ENCODE peak calls at places on chromosomes 7 and 10, in five cellular contexts. One of them, this sample, is unnamed.

GRCh38 chr10:66813122-66813521 is 112.7 kb upstream of the LRRTM3 start:
- DNase-seq in nephron progenitor cell: no peak
- DNase-seq in mucosa of descending colon: no peak
- DNase-seq in mesothelial cell of epicardium: no peak
- DNase-seq in type B pancreatic cell: no peak
- DNase-seq in this sample: no peak

GRCh38 chr7:82823073-82823472 is 339.6 kb downstream of the PCLO start:
- DNase-seq in mucosa of descending colon: no peak
- DNase-seq in type B pancreatic cell: no peak
- DNase-seq in nephron progenitor cell: no peak
- DNase-seq in mesothelial cell of epicardium: no peak
- DNase-seq in this sample: no peak

GRCh38 chr7:96833701-96834453 is 124.2 kb upstream of the SEM1 start:
- DNase-seq in nephron progenitor cell: peak
- DNase-seq in mucosa of descending colon: no peak
- DNase-seq in mesothelial cell of epicardium: no peak
- DNase-seq in type B pancreatic cell: no peak
- DNase-seq in this sample: no peak

GRCh38 chr7:39333701-39334100 is 232.5 kb upstream of the YAE1 start:
- DNase-seq in nephron progenitor cell: no peak
- DNase-seq in type B pancreatic cell: no peak
- DNase-seq in mucosa of descending colon: no peak
- DNase-seq in mesothelial cell of epicardium: no peak
- DNase-seq in this sample: no peak

GRCh38 chr7:931871-932650 is 22.4 kb downstream of the ADAP1 start:
- DNase-seq in mesothelial cell of epicardium: no peak
- DNase-seq in mucosa of descending colon: peak
- DNase-seq in nephron progenitor cell: no peak
- DNase-seq in type B pancreatic cell: no peak
- DNase-seq in this sample: no peak

GRCh38 chr10:1208376-1209311 is 152.5 kb downstream of the WDR37 start:
- DNase-seq in type B pancreatic cell: no peak
- DNase-seq in nephron progenitor cell: no peak
- DNase-seq in mesothelial cell of epicardium: no peak
- DNase-seq in mucosa of descending colon: no peak
- DNase-seq in this sample: peak

GRCh38 chr10:12766222-12766621 is 235.3 kb downstream of the CCDC3 start:
- DNase-seq in type B pancreatic cell: no peak
- DNase-seq in mesothelial cell of epicardium: no peak
- DNase-seq in mucosa of descending colon: no peak
- DNase-seq in nephron progenitor cell: no peak
- DNase-seq in this sample: no peak

GRCh38 chr10:14608381-14609001 is 166.2 kb downstream of the FAM107B start:
- DNase-seq in mucosa of descending colon: no peak
- DNase-seq in type B pancreatic cell: no peak
- DNase-seq in nephron progenitor cell: no peak
- DNase-seq in mesothelial cell of epicardium: no peak
- DNase-seq in this sample: peak

GRCh38 chr7:78226059-78226658 is 427.6 kb downstream of the PHTF2 start:
- DNase-seq in mucosa of descending colon: no peak
- DNase-seq in type B pancreatic cell: no peak
- DNase-seq in mesothelial cell of epicardium: no peak
- DNase-seq in nephron progenitor cell: peak
- DNase-seq in this sample: no peak

GRCh38 chr10:121800146-121800545 is 127.7 kb downstream of the ATE1 start:
- DNase-seq in type B pancreatic cell: no peak
- DNase-seq in nephron progenitor cell: no peak
- DNase-seq in mucosa of descending colon: no peak
- DNase-seq in mesothelial cell of epicardium: no peak
- DNase-seq in this sample: no peak

GRCh38 chr10:80509403-80510161 is 28.1 kb upstream of the SH2D4B start:
- DNase-seq in mesothelial cell of epicardium: no peak
- DNase-seq in type B pancreatic cell: no peak
- DNase-seq in mucosa of descending colon: no peak
- DNase-seq in nephron progenitor cell: no peak
- DNase-seq in this sample: no peak

GRCh38 chr7:105934577-105935185 is 28.4 kb upstream of the CDHR3 start:
- DNase-seq in mucosa of descending colon: no peak
- DNase-seq in type B pancreatic cell: no peak
- DNase-seq in nephron progenitor cell: peak
- DNase-seq in mesothelial cell of epicardium: no peak
- DNase-seq in this sample: no peak

GRCh38 chr7:30888783-30889182 is 22.9 kb upstream of the AQP1 start:
- DNase-seq in mesothelial cell of epicardium: no peak
- DNase-seq in type B pancreatic cell: no peak
- DNase-seq in mucosa of descending colon: no peak
- DNase-seq in nephron progenitor cell: no peak
- DNase-seq in this sample: no peak

DNA sequence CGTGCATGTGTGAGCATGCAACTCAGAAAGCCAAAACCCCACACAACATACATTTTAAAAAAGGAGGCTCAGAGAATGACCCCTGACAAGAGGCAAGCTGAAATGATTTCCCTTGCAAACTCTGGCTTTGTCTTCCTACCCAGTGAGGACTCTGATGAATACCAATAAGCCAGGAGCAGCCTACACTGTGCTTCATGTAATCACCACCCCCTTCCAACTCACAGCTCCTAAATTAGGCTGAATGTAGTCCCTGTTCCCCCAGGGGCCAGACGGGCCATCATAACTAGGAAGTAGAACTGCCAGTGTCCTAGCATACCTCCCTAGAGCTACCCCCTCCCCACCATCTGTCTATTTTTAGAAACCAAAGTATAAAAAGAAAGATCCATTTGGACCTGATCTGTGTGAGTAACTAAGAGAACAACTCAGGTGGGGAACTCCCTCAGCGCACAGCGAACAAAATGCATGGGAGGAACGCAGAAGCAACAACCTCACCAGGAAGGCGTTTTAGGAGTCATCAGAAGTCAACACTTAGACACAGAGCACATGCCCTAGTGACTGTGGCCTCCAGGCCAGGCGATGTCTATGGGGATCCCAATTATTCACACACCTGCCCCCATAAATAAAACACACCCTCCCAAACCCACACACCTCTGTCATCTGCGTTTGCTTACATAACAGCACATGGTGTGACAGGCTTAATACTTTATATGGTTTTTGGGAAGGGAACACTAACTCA is 1.9 kb downstream of the DGKI start:
- DNase-seq in nephron progenitor cell: no peak
- DNase-seq in type B pancreatic cell: no peak
- DNase-seq in mucosa of descending colon: no peak
- DNase-seq in mesothelial cell of epicardium: no peak
- DNase-seq in this sample: no peak
- TF ChIP-seq CTCF in nephron progenitor cell: no peak
- TF ChIP-seq CTCF in type B pancreatic cell: no peak
- TF ChIP-seq CTCF in mucosa of descending colon: no peak
- TF ChIP-seq CTCF in mesothelial cell of epicardium: no peak
- TF ChIP-seq CTCF in this sample: no peak

GRCh38 chr7:91876391-91877133 is 3.9 kb downstream of the MTERF1 start:
- DNase-seq in mesothelial cell of epicardium: no peak
- DNase-seq in type B pancreatic cell: no peak
- DNase-seq in nephron progenitor cell: no peak
- DNase-seq in mucosa of descending colon: no peak
- DNase-seq in this sample: no peak
- TF ChIP-seq CTCF in mesothelial cell of epicardium: no peak
- TF ChIP-seq CTCF in type B pancreatic cell: peak
- TF ChIP-seq CTCF in nephron progenitor cell: peak
- TF ChIP-seq CTCF in mucosa of descending colon: no peak
- TF ChIP-seq CTCF in this sample: peak

DNA sequence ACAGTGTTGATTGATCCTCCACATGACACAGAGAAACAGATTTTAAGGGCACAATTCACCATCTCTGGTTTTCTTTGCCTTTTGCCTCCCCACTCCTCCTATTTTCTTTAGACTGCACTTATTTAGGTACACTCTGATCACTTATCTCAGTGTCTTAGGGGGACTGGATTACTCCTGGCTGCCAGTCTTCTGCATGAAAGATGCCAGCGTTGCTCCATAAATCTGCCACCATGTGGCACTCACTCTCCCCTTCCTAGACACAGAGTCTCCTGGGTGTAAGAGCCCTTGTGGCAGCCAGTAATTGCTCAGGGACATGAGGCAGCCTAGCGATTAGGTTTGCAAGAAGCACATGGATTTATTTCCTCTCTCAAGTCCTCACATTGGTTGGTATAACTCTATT is 34.5 kb upstream of the RBM20 start:
- DNase-seq in type B pancreatic cell: no peak
- DNase-seq in mesothelial cell of epicardium: no peak
- DNase-seq in nephron progenitor cell: no peak
- DNase-seq in mucosa of descending colon: no peak
- DNase-seq in this sample: no peak
- TF ChIP-seq CTCF in type B pancreatic cell: no peak
- TF ChIP-seq CTCF in mesothelial cell of epicardium: no peak
- TF ChIP-seq CTCF in nephron progenitor cell: no peak
- TF ChIP-seq CTCF in mucosa of descending colon: no peak
- TF ChIP-seq CTCF in this sample: no peak

GRCh38 chr10:76311752-76312699 is 880.6 kb downstream of the LRMDA start:
- DNase-seq in mesothelial cell of epicardium: no peak
- DNase-seq in nephron progenitor cell: peak
- DNase-seq in mucosa of descending colon: no peak
- DNase-seq in type B pancreatic cell: no peak
- DNase-seq in this sample: no peak
- TF ChIP-seq CTCF in mesothelial cell of epicardium: peak
- TF ChIP-seq CTCF in nephron progenitor cell: peak
- TF ChIP-seq CTCF in mucosa of descending colon: no peak
- TF ChIP-seq CTCF in type B pancreatic cell: peak
- TF ChIP-seq CTCF in this sample: peak

DNA sequence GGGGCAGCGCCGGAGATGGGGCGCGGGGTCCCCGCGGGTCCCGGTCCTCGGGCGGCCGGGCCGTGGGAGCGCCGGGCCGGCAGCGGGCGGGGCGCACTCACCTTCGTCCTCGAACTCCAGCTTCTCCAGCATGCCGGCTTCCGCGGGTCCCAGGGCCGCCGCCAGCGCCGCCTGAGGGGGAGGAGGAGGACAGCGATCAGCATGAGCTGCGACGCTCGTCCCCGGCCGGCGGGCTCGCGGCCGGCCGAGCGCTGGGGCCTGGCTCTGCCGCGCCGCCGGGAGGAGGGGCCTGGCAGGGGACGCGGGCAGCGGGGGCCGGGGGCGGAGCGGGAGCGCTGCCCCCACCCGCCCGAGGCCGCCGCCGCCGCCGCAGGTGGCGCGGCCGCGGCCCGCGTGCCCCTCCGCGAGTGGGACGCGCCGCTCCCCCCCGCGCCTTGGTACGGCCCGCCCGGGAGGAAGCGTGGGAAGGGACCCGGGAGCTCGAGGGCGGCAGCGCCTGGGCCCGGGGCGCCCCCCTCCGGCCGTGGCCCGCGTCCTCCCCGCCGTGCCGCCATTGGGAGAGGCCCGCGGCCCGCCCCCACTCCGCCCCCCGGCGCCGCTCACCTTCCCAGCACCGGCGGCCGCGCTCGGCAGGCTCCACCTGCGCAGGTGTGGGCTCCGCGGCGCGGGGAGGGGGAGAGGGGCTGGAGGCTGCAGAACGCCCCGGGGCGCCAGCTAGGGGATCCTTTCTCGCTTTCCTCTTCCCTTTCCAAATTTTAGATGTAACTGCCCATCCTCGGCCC is 112.5 kb upstream of the RHEB start:
- DNase-seq in mesothelial cell of epicardium: peak
- DNase-seq in type B pancreatic cell: peak
- DNase-seq in mucosa of descending colon: peak
- DNase-seq in nephron progenitor cell: peak
- DNase-seq in this sample: peak
- TF ChIP-seq CTCF in mesothelial cell of epicardium: no peak
- TF ChIP-seq CTCF in type B pancreatic cell: peak
- TF ChIP-seq CTCF in mucosa of descending colon: peak
- TF ChIP-seq CTCF in nephron progenitor cell: no peak
- TF ChIP-seq CTCF in this sample: peak

GRCh38 chr10:97713828-97714400 is 384 bp downstream of the MARVELD1 start:
- DNase-seq in nephron progenitor cell: peak
- DNase-seq in mucosa of descending colon: peak
- DNase-seq in type B pancreatic cell: peak
- DNase-seq in mesothelial cell of epicardium: peak
- DNase-seq in this sample: peak
- TF ChIP-seq CTCF in nephron progenitor cell: no peak
- TF ChIP-seq CTCF in mucosa of descending colon: no peak
- TF ChIP-seq CTCF in type B pancreatic cell: peak
- TF ChIP-seq CTCF in mesothelial cell of epicardium: no peak
- TF ChIP-seq CTCF in this sample: peak

GRCh38 chr7:86932038-86932512 is 127.4 kb downstream of the ELAPOR2 start:
- DNase-seq in mucosa of descending colon: no peak
- DNase-seq in type B pancreatic cell: no peak
- DNase-seq in nephron progenitor cell: no peak
- DNase-seq in mesothelial cell of epicardium: no peak
- DNase-seq in this sample: no peak
- TF ChIP-seq CTCF in mucosa of descending colon: no peak
- TF ChIP-seq CTCF in type B pancreatic cell: no peak
- TF ChIP-seq CTCF in nephron progenitor cell: no peak
- TF ChIP-seq CTCF in mesothelial cell of epicardium: no peak
- TF ChIP-seq CTCF in this sample: no peak

GRCh38 chr7:84547326-84547725 is 352.7 kb upstream of the SEMA3A start:
- DNase-seq in type B pancreatic cell: no peak
- DNase-seq in mucosa of descending colon: no peak
- DNase-seq in nephron progenitor cell: no peak
- DNase-seq in mesothelial cell of epicardium: no peak
- DNase-seq in this sample: no peak

GRCh38 chr7:84548366-84549085 is 353.9 kb upstream of the SEMA3A start:
- DNase-seq in type B pancreatic cell: no peak
- DNase-seq in nephron progenitor cell: no peak
- DNase-seq in mesothelial cell of epicardium: no peak
- DNase-seq in mucosa of descending colon: no peak
- DNase-seq in this sample: no peak

GRCh38 chr7:84546403-84546802 is 351.8 kb upstream of the SEMA3A start:
- DNase-seq in mesothelial cell of epicardium: no peak
- DNase-seq in type B pancreatic cell: no peak
- DNase-seq in nephron progenitor cell: no peak
- DNase-seq in mucosa of descending colon: no peak
- DNase-seq in this sample: no peak

GRCh38 chr7:84553711-84554110 is 359.1 kb upstream of the SEMA3A start:
- DNase-seq in nephron progenitor cell: no peak
- DNase-seq in mesothelial cell of epicardium: no peak
- DNase-seq in mucosa of descending colon: no peak
- DNase-seq in type B pancreatic cell: no peak
- DNase-seq in this sample: no peak

DNA sequence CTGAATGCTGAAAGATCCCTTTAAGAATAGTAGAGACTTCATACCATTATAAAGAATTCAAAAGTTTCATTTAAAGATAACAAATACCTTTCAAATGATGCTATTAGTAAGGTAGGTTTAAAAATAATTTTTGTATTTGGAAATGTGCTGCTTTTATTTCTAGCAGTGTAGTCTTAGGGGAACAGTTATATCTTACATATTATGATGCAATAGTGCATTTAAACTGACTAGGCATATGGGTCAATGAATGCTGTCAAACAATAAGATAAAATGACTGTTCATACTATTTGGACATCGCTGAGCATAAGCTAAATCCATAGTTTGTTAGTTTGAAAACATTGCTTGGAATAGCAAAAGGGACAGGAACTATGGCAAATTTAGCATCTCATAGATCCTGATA is 354.8 kb upstream of the SEMA3A start:
- DNase-seq in type B pancreatic cell: no peak
- DNase-seq in mucosa of descending colon: no peak
- DNase-seq in nephron progenitor cell: no peak
- DNase-seq in mesothelial cell of epicardium: no peak
- DNase-seq in this sample: no peak
- TF ChIP-seq CTCF in type B pancreatic cell: no peak
- TF ChIP-seq CTCF in mucosa of descending colon: no peak
- TF ChIP-seq CTCF in nephron progenitor cell: no peak
- TF ChIP-seq CTCF in mesothelial cell of epicardium: no peak
- TF ChIP-seq CTCF in this sample: no peak

This sample was measured in osteocyte.